ENCODE peak calls at places on chromosomes 5 and 9, in eight cellular contexts. S, W, P, C, N, G, R and F are unnamed samples.

GRCh38 chr9:36082928-36083327 is 46.2 kb downstream of the RECK start:
- DNase-seq in S (no peak), W (no peak), P (no peak), C (no peak), N (no peak), G (no peak), R (no peak), F (no peak)

GRCh38 chr5:34655354-34655991 is 655 bp upstream of the RAI14 start:
- DNase-seq in S (no peak), W (no peak), P (peak), C (no peak), N (no peak), G (no peak), R (peak), F (no peak)

GRCh38 chr5:435961-436640 is 6.9 kb upstream of the EXOC3 start:
- DNase-seq in S (no peak), W (no peak), P (no peak), C (no peak), N (no peak), G (no peak), R (no peak), F (no peak)

GRCh38 chr9:81804306-81804705 is 115.0 kb upstream of the TLE1 start:
- DNase-seq in S (no peak), W (no peak), P (no peak), C (no peak), N (no peak), G (no peak), R (no peak), F (no peak)

GRCh38 chr5:132093310-132093709 is 19.7 kb downstream of the CSF2 start:
- DNase-seq in S (no peak), W (no peak), P (no peak), C (no peak), N (no peak), G (no peak), R (no peak), F (no peak)

GRCh38 chr5:14178671-14179211 is 35.6 kb downstream of the TRIO start:
- DNase-seq in S (no peak), W (no peak), P (no peak), C (no peak), N (no peak), G (no peak), R (peak), F (no peak)

GRCh38 chr9:10045598-10045997 is 567.2 kb downstream of the PTPRD start:
- DNase-seq in S (no peak), W (no peak), P (no peak), C (no peak), N (no peak), G (no peak), R (peak), F (no peak)

GRCh38 chr9:2849943-2850342 is 6.0 kb upstream of the PUM3 start:
- DNase-seq in S (no peak), W (no peak), P (no peak), C (no peak), N (no peak), G (no peak), R (no peak), F (no peak)